ENCODE peak calls at places on chromosomes 12 and 14, in seven cellular contexts. One of them, this sample, is unnamed.

GRCh38 chr12:22821985-22822384 is 197.0 kb downstream of the ETNK1 start:
- DNase-seq in ovary: no peak
- DNase-seq in upper lobe of left lung: no peak
- DNase-seq in HepG2: peak; percentile 12
- DNase-seq in body of pancreas: no peak
- DNase-seq in endothelial cell of umbilical vein: no peak
- DNase-seq in prostate gland: no peak
- DNase-seq in this sample: no peak

GRCh38 chr12:2183556-2184541 is 131.1 kb downstream of the CACNA1C start:
- DNase-seq in endothelial cell of umbilical vein: no peak
- DNase-seq in ovary: no peak
- DNase-seq in body of pancreas: no peak
- DNase-seq in HepG2: peak; percentile 11
- DNase-seq in upper lobe of left lung: no peak
- DNase-seq in prostate gland: no peak
- DNase-seq in this sample: no peak

GRCh38 chr14:104681689-104682074 is 7.7 kb upstream of the INF2 start:
- DNase-seq in endothelial cell of umbilical vein: peak; percentile 91
- DNase-seq in HepG2: peak; percentile 46
- DNase-seq in upper lobe of left lung: peak; percentile 79
- DNase-seq in body of pancreas: peak; percentile 89
- DNase-seq in ovary: peak; percentile 84
- DNase-seq in prostate gland: peak; percentile 84
- DNase-seq in this sample: peak; percentile 30

GRCh38 chr12:130872179-130873096 is 572 bp downstream of the RAN start:
- DNase-seq in upper lobe of left lung: peak; percentile 93
- DNase-seq in endothelial cell of umbilical vein: peak; percentile 42
- DNase-seq in ovary: no peak
- DNase-seq in HepG2: no peak
- DNase-seq in prostate gland: peak; percentile 5
- DNase-seq in body of pancreas: peak; percentile 41
- DNase-seq in this sample: peak; percentile 36

GRCh38 chr12:570237-570925 is 92.9 kb downstream of the NINJ2 start:
- DNase-seq in endothelial cell of umbilical vein: peak; percentile 72
- DNase-seq in body of pancreas: peak; percentile 80
- DNase-seq in upper lobe of left lung: peak; percentile 89
- DNase-seq in prostate gland: peak; percentile 44
- DNase-seq in ovary: peak; percentile 80
- DNase-seq in HepG2: peak; percentile 77
- DNase-seq in this sample: peak; percentile 87

GRCh38 chr12:67640863-67641262 is 7.7 kb upstream of the DYRK2 start:
- DNase-seq in prostate gland: no peak
- DNase-seq in ovary: no peak
- DNase-seq in endothelial cell of umbilical vein: no peak
- DNase-seq in upper lobe of left lung: no peak
- DNase-seq in HepG2: no peak
- DNase-seq in body of pancreas: no peak
- DNase-seq in this sample: no peak

GRCh38 chr12:132359551-132359950 is 30.2 kb upstream of the GALNT9 start:
- DNase-seq in HepG2: no peak
- DNase-seq in body of pancreas: no peak
- DNase-seq in upper lobe of left lung: no peak
- DNase-seq in endothelial cell of umbilical vein: no peak
- DNase-seq in prostate gland: no peak
- DNase-seq in ovary: no peak
- DNase-seq in this sample: peak; percentile 10

GRCh38 chr12:31702047-31702446 is 26.8 kb downstream of the AMN1 start:
- DNase-seq in ovary: no peak
- DNase-seq in upper lobe of left lung: no peak
- DNase-seq in prostate gland: no peak
- DNase-seq in HepG2: no peak
- DNase-seq in endothelial cell of umbilical vein: peak; percentile 49
- DNase-seq in body of pancreas: no peak
- DNase-seq in this sample: no peak

GRCh38 chr12:107134558-107134957 is 41.2 kb upstream of the CRY1 start:
- DNase-seq in body of pancreas: no peak
- DNase-seq in upper lobe of left lung: no peak
- DNase-seq in HepG2: peak; percentile 73
- DNase-seq in endothelial cell of umbilical vein: no peak
- DNase-seq in prostate gland: no peak
- DNase-seq in ovary: no peak
- DNase-seq in this sample: no peak

GRCh38 chr12:117441751-117442150 is 80.3 kb upstream of the NOS1 start:
- DNase-seq in HepG2: no peak
- DNase-seq in endothelial cell of umbilical vein: no peak
- DNase-seq in prostate gland: peak; percentile 22
- DNase-seq in body of pancreas: peak; percentile 61
- DNase-seq in ovary: no peak
- DNase-seq in upper lobe of left lung: no peak
- DNase-seq in this sample: no peak

GRCh38 chr14:21521526-21521925 is 4.6 kb downstream of the SALL2 start:
- DNase-seq in HepG2: no peak
- DNase-seq in body of pancreas: no peak
- DNase-seq in upper lobe of left lung: no peak
- DNase-seq in prostate gland: no peak
- DNase-seq in endothelial cell of umbilical vein: no peak
- DNase-seq in ovary: no peak
- DNase-seq in this sample: no peak

DNA sequence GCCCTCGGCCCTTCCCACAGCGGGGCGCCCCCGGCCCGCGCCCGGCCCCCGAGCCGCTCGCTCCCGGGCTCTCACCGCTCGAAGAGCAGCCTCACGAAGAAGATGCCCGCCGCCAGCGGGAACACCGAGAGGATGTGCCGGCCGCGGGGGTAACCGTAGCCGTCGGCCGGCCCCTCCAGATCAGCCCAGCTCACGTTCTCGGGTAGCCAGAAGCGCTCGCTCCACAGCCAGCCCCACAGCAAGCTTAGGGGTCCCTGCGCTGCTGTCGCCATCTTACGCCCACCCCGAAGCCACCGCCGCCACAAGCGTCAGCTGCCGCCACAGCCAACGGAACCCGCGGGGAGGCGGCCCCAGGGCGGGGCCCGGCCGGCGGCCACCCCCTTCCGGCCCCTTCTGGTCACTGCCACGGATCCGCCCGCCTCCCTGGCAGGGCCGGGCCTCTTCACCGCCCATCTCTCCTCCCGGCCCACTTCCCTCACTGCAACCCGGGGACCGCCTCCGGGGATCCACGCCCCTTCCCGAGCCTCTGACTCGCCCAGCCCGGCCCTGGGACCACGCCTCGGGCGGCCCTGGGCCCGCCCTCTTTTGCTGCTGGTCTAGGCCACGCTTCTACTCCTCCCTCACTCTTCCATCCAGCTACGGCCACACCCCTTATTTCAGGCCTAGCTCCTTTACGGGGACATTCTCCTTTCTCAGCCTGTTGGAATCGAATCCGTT is at the start of gene CERS5:
- DNase-seq in prostate gland: peak; percentile 99
- DNase-seq in endothelial cell of umbilical vein: peak; percentile 99
- DNase-seq in body of pancreas: peak; percentile 99
- DNase-seq in ovary: peak; percentile 99
- DNase-seq in upper lobe of left lung: peak; percentile 100
- DNase-seq in HepG2: peak; percentile 96
- DNase-seq in this sample: peak; percentile 98
- TF ChIP-seq POLR2A in prostate gland: peak; percentile 76
- TF ChIP-seq POLR2A in endothelial cell of umbilical vein: peak; percentile 91
- TF ChIP-seq POLR2A in body of pancreas: peak; percentile 72
- TF ChIP-seq POLR2A in ovary: peak; percentile 88
- TF ChIP-seq POLR2A in upper lobe of left lung: peak; percentile 75
- TF ChIP-seq POLR2A in HepG2: peak; percentile 87
- TF ChIP-seq POLR2A in this sample: peak; percentile 30

GRCh38 chr12:38985961-38986360 is 80.6 kb upstream of the CPNE8 start:
- DNase-seq in body of pancreas: no peak
- DNase-seq in upper lobe of left lung: no peak
- DNase-seq in endothelial cell of umbilical vein: no peak
- DNase-seq in prostate gland: no peak
- DNase-seq in ovary: no peak
- DNase-seq in HepG2: no peak
- DNase-seq in this sample: no peak
- H3K4me1 ChIP-seq in body of pancreas: no peaks in the 10 kb centered on the region
- H3K4me1 ChIP-seq in upper lobe of left lung: no peaks in the 10 kb centered on the region
- H3K4me1 ChIP-seq in endothelial cell of umbilical vein: no peaks in the 10 kb centered on the region
- H3K4me1 ChIP-seq in prostate gland: no peaks in the 10 kb centered on the region
- H3K4me1 ChIP-seq in ovary: no peaks in the 10 kb centered on the region
- H3K4me1 ChIP-seq in HepG2: peaks cover 10% of the 10 kb centered on the region
- H3K4me1 ChIP-seq in this sample: no peaks in the 10 kb centered on the region

DNA sequence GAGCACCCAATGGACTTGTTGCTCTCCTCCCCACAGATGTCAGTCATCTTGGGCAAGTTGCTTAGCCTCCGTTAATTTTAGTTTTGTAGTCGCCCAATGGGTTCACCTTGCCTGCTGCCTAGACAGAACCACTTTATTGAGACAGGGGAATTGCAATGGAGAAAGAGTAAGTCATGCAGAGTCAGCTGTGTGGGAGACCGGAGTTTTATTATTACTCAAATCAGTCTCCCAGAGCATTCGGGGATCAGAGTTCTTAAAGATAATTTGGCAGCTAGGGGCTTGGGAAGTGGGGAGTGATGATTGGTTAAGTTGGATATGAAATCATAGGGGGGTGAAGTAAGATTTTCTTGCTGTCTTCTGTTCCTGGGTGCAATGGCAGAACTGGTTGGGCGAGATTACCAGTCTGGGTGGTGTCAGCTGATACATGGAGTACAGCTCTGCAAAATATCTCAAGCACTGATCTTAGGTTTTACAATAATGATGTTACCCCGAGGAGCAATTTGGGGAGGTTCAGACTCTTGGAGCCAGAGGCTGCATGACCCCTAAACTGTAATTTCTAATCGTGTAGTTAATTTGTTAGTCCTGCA is 50.2 kb downstream of the SLC38A1 start:
- DNase-seq in upper lobe of left lung: no peak
- DNase-seq in prostate gland: no peak
- DNase-seq in ovary: no peak
- DNase-seq in endothelial cell of umbilical vein: no peak
- DNase-seq in body of pancreas: no peak
- DNase-seq in HepG2: no peak
- DNase-seq in this sample: no peak
- H3K27ac ChIP-seq in upper lobe of left lung: no peak overlapping the region
- H3K27ac ChIP-seq in prostate gland: peak overlapping the region; percentile 22
- H3K27ac ChIP-seq in ovary: no peak overlapping the region
- H3K27ac ChIP-seq in endothelial cell of umbilical vein: no peak overlapping the region
- H3K27ac ChIP-seq in body of pancreas: no peak overlapping the region
- H3K27ac ChIP-seq in HepG2: no peak overlapping the region
- H3K27ac ChIP-seq in this sample: peak overlapping the region; percentile 75

GRCh38 chr14:32028599-32028998 is 48.5 kb upstream of the ARHGAP5 start:
- DNase-seq in ovary: no peak
- DNase-seq in body of pancreas: no peak
- DNase-seq in prostate gland: no peak
- DNase-seq in upper lobe of left lung: no peak
- DNase-seq in endothelial cell of umbilical vein: no peak
- DNase-seq in HepG2: no peak
- DNase-seq in this sample: no peak

GRCh38 chr14:32039401-32039800 is 37.7 kb upstream of the ARHGAP5 start:
- DNase-seq in body of pancreas: no peak
- DNase-seq in upper lobe of left lung: no peak
- DNase-seq in prostate gland: no peak
- DNase-seq in ovary: no peak
- DNase-seq in HepG2: no peak
- DNase-seq in endothelial cell of umbilical vein: no peak
- DNase-seq in this sample: no peak

GRCh38 chr14:32038876-32039275 is 38.2 kb upstream of the ARHGAP5 start:
- DNase-seq in upper lobe of left lung: no peak
- DNase-seq in prostate gland: no peak
- DNase-seq in endothelial cell of umbilical vein: no peak
- DNase-seq in HepG2: no peak
- DNase-seq in body of pancreas: no peak
- DNase-seq in ovary: no peak
- DNase-seq in this sample: no peak

GRCh38 chr14:32033516-32033915 is 43.6 kb upstream of the ARHGAP5 start:
- DNase-seq in upper lobe of left lung: no peak
- DNase-seq in ovary: no peak
- DNase-seq in HepG2: no peak
- DNase-seq in prostate gland: no peak
- DNase-seq in body of pancreas: no peak
- DNase-seq in endothelial cell of umbilical vein: no peak
- DNase-seq in this sample: no peak
- TF ChIP-seq POLR2A in upper lobe of left lung: no peak
- TF ChIP-seq POLR2A in ovary: no peak
- TF ChIP-seq POLR2A in HepG2: no peak
- TF ChIP-seq POLR2A in prostate gland: no peak
- TF ChIP-seq POLR2A in body of pancreas: no peak
- TF ChIP-seq POLR2A in endothelial cell of umbilical vein: no peak
- TF ChIP-seq POLR2A in this sample: no peak

This sample was measured in Peyer's patch.